ENCODE peak calls at places on chromosomes 6 and 20, in five cellular contexts. R is GM12865, D is fibroblast of lung, F is DND-41, T is cardiac fibroblast. I is an unnamed sample.

GRCh38 chr20:3753098-3753497 is 14.5 kb downstream of the ADISSP start:
- DNase-seq in R (peak; percentile 73), D (peak; percentile 80), F (peak; percentile 66), T (peak; percentile 85), I (peak; percentile 72)

GRCh38 chr20:49532285-49532946 is 35.5 kb downstream of the PTGIS start:
- DNase-seq in R (no peak), D (no peak), F (no peak), T (no peak), I (no peak)

GRCh38 chr6:4871825-4872224 is 95.6 kb downstream of the CDYL start:
- DNase-seq in R (no peak), D (no peak), F (no peak), T (no peak), I (no peak)

GRCh38 chr6:10521104-10521808 is at the start of gene GCNT2:
- DNase-seq in R (peak; percentile 43), D (peak; percentile 41), F (no peak), T (no peak), I (no peak)

GRCh38 chr6:101668496-101668895 is 275.0 kb downstream of the GRIK2 start:
- DNase-seq in R (no peak), D (no peak), F (no peak), T (peak; percentile 18), I (no peak)

GRCh38 chr20:50533061-50533460 is 22.9 kb downstream of the PTPN1 start:
- DNase-seq in R (no peak), D (peak; percentile 68), F (no peak), T (peak; percentile 47), I (no peak)

GRCh38 chr6:23137596-23137995 is 568.2 kb downstream of the HDGFL1 start:
- DNase-seq in R (no peak), D (peak; percentile 38), F (no peak), T (peak; percentile 36), I (no peak)

GRCh38 chr20:63042448-63043071 is 35.8 kb upstream of the BHLHE23 start:
- DNase-seq in R (no peak), D (no peak), F (no peak), T (no peak), I (no peak)

GRCh38 chr20:45867811-45868176 is 10.4 kb downstream of the ZSWIM3 start:
- DNase-seq in R (no peak), D (peak; percentile 42), F (no peak), T (peak; percentile 51), I (peak; percentile 72)

GRCh38 chr20:13333793-13334192 is 112.7 kb downstream of the ISM1 start:
- DNase-seq in R (no peak), D (peak; percentile 71), F (no peak), T (no peak), I (no peak)

GRCh38 chr6:152223622-152224021 is 413.5 kb downstream of the SYNE1 start:
- DNase-seq in R (no peak), D (no peak), F (no peak), T (no peak), I (no peak)

GRCh38 chr6:131443514-131443913 is 129.5 kb upstream of the ARG1 start:
- DNase-seq in R (no peak), D (no peak), F (peak; percentile 48), T (no peak), I (no peak)

GRCh38 chr6:4805553-4806307 is 29.5 kb downstream of the CDYL start:
- DNase-seq in R (peak; percentile 32), D (peak; percentile 41), F (peak; percentile 36), T (peak; percentile 48), I (peak; percentile 34)

GRCh38 chr6:82906489-82906888 is 159.2 kb downstream of the UBE3D start:
- DNase-seq in R (no peak), D (peak; percentile 71), F (no peak), T (peak; percentile 12), I (peak; percentile 17)

GRCh38 chr6:6842301-6842700 is 253.8 kb downstream of the LY86 start:
- DNase-seq in R (no peak), D (no peak), F (no peak), T (no peak), I (no peak)

GRCh38 chr6:87656857-87657256 is 45.2 kb downstream of the AKIRIN2 start:
- DNase-seq in R (peak; percentile 73), D (no peak), F (peak; percentile 61), T (peak; percentile 34), I (no peak)

GRCh38 chr20:31572042-31572700 is 32.9 kb upstream of the ID1 start:
- DNase-seq in R (no peak), D (no peak), F (no peak), T (no peak), I (no peak)

GRCh38 chr6:33641144-33641543 is 20.0 kb downstream of the ITPR3 start:
- DNase-seq in R (no peak), D (no peak), F (no peak), T (no peak), I (no peak)

GRCh38 chr6:14415452-14415851 is 297.9 kb downstream of the CD83 start:
- DNase-seq in R (no peak), D (no peak), F (no peak), T (no peak), I (no peak)

GRCh38 chr6:73857341-73857890 is 161.4 kb downstream of the CD109 start:
- DNase-seq in R (no peak), D (no peak), F (no peak), T (no peak), I (no peak)

GRCh38 chr6:19180348-19181073 is 656.7 kb upstream of the ID4 start:
- DNase-seq in R (no peak), D (peak; percentile 38), F (no peak), T (peak; percentile 21), I (peak; percentile 54)

GRCh38 chr20:34921436-34921835 is 34.2 kb downstream of the GSS start:
- DNase-seq in R (no peak), D (no peak), F (no peak), T (peak; percentile 35), I (peak; percentile 42)

GRCh38 chr20:51583073-51583472 is 40.6 kb upstream of the NFATC2 start:
- DNase-seq in R (no peak), D (no peak), F (no peak), T (no peak), I (no peak)

GRCh38 chr20:2729791-2730190 is 37.2 kb downstream of the EBF4 start:
- DNase-seq in R (no peak), D (no peak), F (no peak), T (peak; percentile 6), I (peak; percentile 47)

GRCh38 chr6:20835315-20836010 is 301.2 kb downstream of the CDKAL1 start:
- DNase-seq in R (no peak), D (no peak), F (no peak), T (no peak), I (no peak)

GRCh38 chr6:15842718-15843117 is 179.9 kb upstream of the DTNBP1 start:
- DNase-seq in R (no peak), D (peak; percentile 34), F (no peak), T (no peak), I (peak; percentile 20)

GRCh38 chr6:15843226-15843625 is 180.4 kb upstream of the DTNBP1 start:
- DNase-seq in R (no peak), D (no peak), F (no peak), T (no peak), I (no peak)

GRCh38 chr6:15841937-15842698 is 179.3 kb upstream of the DTNBP1 start:
- DNase-seq in R (no peak), D (peak; percentile 7), F (no peak), T (no peak), I (peak; percentile 2)

GRCh38 chr6:15837205-15837604 is 174.4 kb upstream of the DTNBP1 start:
- DNase-seq in R (no peak), D (no peak), F (no peak), T (no peak), I (no peak)

DNA sequence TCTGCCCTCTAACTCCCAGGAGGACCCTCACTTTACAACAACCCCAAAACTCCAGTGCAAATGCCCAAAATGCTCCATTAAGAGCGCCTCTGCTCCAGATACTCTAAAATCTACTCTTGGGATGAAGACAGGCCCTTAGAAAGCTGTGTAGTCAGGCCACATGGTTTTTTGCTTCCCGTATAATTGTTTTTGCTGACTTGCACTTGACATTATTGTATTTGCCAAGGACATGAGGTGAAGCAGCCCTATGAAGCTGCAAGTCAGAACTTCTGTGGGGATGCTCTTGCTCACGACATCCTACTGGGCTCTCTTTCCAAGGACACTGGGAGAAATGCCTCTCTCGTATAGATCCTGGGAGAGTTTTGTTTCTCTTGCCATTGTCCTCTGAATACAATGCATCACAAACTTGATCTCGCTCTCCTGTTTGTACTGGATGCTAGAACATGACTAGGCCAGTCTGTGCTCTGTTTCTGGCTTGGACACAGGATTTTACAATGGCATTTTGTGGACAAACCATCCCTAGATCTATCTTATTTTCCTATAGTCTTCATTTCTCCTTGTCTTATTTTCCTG is 177.2 kb upstream of the DTNBP1 start:
- DNase-seq in R (no peak), D (no peak), F (no peak), T (no peak), I (no peak)
- H3K4me3 ChIP-seq in R (no peak overlapping the region), D (no peak overlapping the region), F (no peak overlapping the region), T (no peak overlapping the region), I (no peak overlapping the region)

DNA sequence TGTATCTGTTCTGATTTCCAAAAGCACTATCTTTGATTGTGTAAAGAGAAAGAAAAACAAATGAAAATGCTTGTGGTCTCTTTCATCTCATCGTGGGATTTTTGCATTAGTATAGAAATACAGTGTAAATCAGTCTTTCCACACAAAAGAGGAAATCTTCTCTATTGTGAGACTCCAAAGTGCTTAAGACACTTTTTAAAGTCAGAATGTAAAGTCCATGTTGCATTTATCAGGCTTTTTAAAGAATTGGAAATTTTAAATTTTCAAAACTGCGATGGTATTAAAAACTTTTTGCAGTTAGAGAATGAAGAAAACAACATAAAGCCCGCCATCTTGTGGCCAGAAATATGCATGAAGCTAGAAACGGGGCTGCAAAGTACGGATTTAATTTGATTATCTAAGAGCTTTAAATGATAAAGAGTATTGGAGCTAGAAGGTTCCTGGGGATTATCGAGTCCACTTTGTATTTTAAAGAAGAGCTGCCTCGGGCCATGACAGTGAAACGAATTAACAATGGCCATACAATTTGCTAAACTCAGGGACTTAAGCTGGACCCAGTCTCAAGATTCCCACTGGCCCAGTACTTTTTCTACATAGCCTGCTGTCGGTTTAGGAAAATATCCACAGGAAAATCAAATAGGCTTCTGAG is 339.6 kb downstream of the ARHGAP18 start:
- DNase-seq in R (peak; percentile 34), D (peak; percentile 72), F (peak; percentile 28), T (peak; percentile 75), I (peak; percentile 48)
- H3K4me3 ChIP-seq in R (no peak overlapping the region), D (peak overlapping the region; percentile 42), F (no peak overlapping the region), T (peak overlapping the region; percentile 1), I (peak overlapping the region; percentile 37)

GRCh38 chr6:52544325-52545022 is 32.4 kb downstream of the TRAM2 start:
- DNase-seq in R (no peak), D (no peak), F (no peak), T (peak; percentile 62), I (no peak)
- H3K4me3 ChIP-seq in R (no peak overlapping the region), D (no peak overlapping the region), F (no peak overlapping the region), T (no peak overlapping the region), I (no peak overlapping the region)

GRCh38 chr20:23721962-23722361 is 28.8 kb downstream of the CST1 start:
- DNase-seq in R (no peak), D (no peak), F (no peak), T (no peak), I (no peak)
- H3K4me3 ChIP-seq in R (no peak overlapping the region), D (no peak overlapping the region), F (no peak overlapping the region), T (no peak overlapping the region), I (no peak overlapping the region)

I was measured in AG10803.